ENCODE peak calls at places on chromosomes 5 and 9, in five cellular contexts. D is HCT116, S is psoas muscle, H is mammary epithelial cell, N is cardiac muscle cell. V is an unnamed sample.

GRCh38 chr9:132486706-132487350 is 76.8 kb downstream of the CFAP77 start:
- DNase-seq in D (no peak), S (no peak), H (no peak), N (no peak), V (no peak)

GRCh38 chr9:80797427-80797825 is 891.9 kb downstream of the TLE1 start:
- DNase-seq in D (no peak), S (no peak), H (no peak), N (no peak), V (no peak)

GRCh38 chr9:71984388-71985069 is 73.1 kb downstream of the C9orf85 start:
- DNase-seq in D (no peak), S (peak; percentile 68), H (peak; percentile 38), N (peak; percentile 30), V (peak; percentile 29)

GRCh38 chr5:136053336-136054121 is 24.7 kb downstream of the TGFBI start:
- DNase-seq in D (peak; percentile 76), S (peak; percentile 60), H (peak; percentile 95), N (no peak), V (peak; percentile 86)

GRCh38 chr5:393846-394275 is 49.1 kb upstream of the EXOC3 start:
- DNase-seq in D (no peak), S (no peak), H (no peak), N (peak; percentile 29), V (no peak)

GRCh38 chr5:146291421-146292074 is 47.1 kb upstream of the POU4F3 start:
- DNase-seq in D (peak; percentile 23), S (no peak), H (peak; percentile 26), N (peak; percentile 69), V (no peak)

GRCh38 chr5:93226202-93226735 is 354.8 kb downstream of the NR2F1-AS1 start:
- DNase-seq in D (no peak), S (no peak), H (no peak), N (no peak), V (no peak)

GRCh38 chr9:106689089-106689488 is 173.9 kb upstream of the ZNF462 start:
- DNase-seq in D (no peak), S (no peak), H (no peak), N (no peak), V (no peak)

GRCh38 chr5:56984445-56984844 is 32.5 kb upstream of the MIER3 start:
- DNase-seq in D (no peak), S (no peak), H (no peak), N (no peak), V (no peak)

GRCh38 chr5:73370620-73371583 is 77.7 kb downstream of the FOXD1 start:
- DNase-seq in D (peak; percentile 94), S (no peak), H (peak; percentile 99), N (no peak), V (peak; percentile 69)

GRCh38 chr5:11234501-11234911 is 473.5 kb upstream of the DAP start:
- DNase-seq in D (no peak), S (no peak), H (no peak), N (peak; percentile 74), V (no peak)

GRCh38 chr5:73617510-73618279 is 8.3 kb upstream of the ARHGEF28 start:
- DNase-seq in D (no peak), S (no peak), H (no peak), N (no peak), V (no peak)

GRCh38 chr5:72377920-72378635 is 57.9 kb downstream of the PTCD2 start:
- DNase-seq in D (no peak), S (peak; percentile 62), H (no peak), N (no peak), V (no peak)

GRCh38 chr9:138043061-138043410 is 165.5 kb downstream of the CACNA1B start:
- DNase-seq in D (no peak), S (no peak), H (no peak), N (no peak), V (no peak)

GRCh38 chr5:42573386-42573785 is 150.1 kb downstream of the GHR start:
- DNase-seq in D (no peak), S (no peak), H (no peak), N (no peak), V (no peak)

GRCh38 chr5:80156156-80156555 is 99.7 kb downstream of the SERINC5 start:
- DNase-seq in D (no peak), S (no peak), H (no peak), N (no peak), V (no peak)

GRCh38 chr5:93642526-93642925 is 59.5 kb downstream of the NR2F1 start:
- DNase-seq in D (no peak), S (no peak), H (no peak), N (no peak), V (no peak)

GRCh38 chr9:129225815-129226214 is 47.8 kb upstream of the IER5L start:
- DNase-seq in D (no peak), S (peak; percentile 79), H (peak; percentile 67), N (peak; percentile 87), V (no peak)

GRCh38 chr9:113851860-113852259 is 24.2 kb upstream of the ZNF618 start:
- DNase-seq in D (no peak), S (no peak), H (peak; percentile 22), N (no peak), V (no peak)

GRCh38 chr5:68845121-68845520 is 248.7 kb upstream of the SLC30A5 start:
- DNase-seq in D (no peak), S (no peak), H (peak; percentile 35), N (no peak), V (no peak)

GRCh38 chr9:112421771-112422222 is 41.9 kb downstream of the HSDL2 start:
- DNase-seq in D (no peak), S (peak; percentile 19), H (peak; percentile 15), N (no peak), V (no peak)

GRCh38 chr9:79221084-79221483 is 350.7 kb upstream of the TLE4 start:
- DNase-seq in D (no peak), S (no peak), H (peak; percentile 87), N (no peak), V (no peak)

GRCh38 chr5:136195971-136196577 is 3.1 kb upstream of the SMIM32 start:
- DNase-seq in D (no peak), S (no peak), H (no peak), N (no peak), V (no peak)

GRCh38 chr9:79662553-79662956 is 90.8 kb downstream of the TLE4 start:
- DNase-seq in D (no peak), S (no peak), H (no peak), N (no peak), V (no peak)

GRCh38 chr5:95093211-95093610 is 191.7 kb downstream of the MCTP1 start:
- DNase-seq in D (no peak), S (no peak), H (no peak), N (no peak), V (no peak)

GRCh38 chr9:125470767-125471580 is 209.3 kb downstream of the GAPVD1 start:
- DNase-seq in D (no peak), S (no peak), H (no peak), N (peak; percentile 40), V (no peak)
- TF ChIP-seq CTCF in D (no peak), S (no peak), H (no peak), N (no peak), V (no peak)

DNA sequence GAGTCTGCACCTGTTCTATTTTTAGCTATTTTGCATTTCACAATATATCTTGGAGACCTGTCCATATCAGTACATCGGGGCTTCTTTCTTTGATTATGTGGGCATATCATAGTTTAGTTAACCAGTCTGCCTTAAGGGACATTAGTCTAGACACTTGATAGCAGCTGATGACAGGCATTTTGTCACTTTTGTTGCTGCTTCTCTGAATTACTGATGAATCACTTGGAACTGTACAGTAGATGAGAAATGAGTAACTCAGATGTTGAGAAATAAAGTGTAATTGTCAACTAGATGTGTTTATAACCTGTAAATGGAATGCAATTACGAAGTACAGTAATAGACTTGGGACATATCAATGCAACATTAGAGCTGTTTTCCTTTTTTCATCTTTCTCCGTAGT is 7.1 kb downstream of the ZFP2 start:
- DNase-seq in D (no peak), S (no peak), H (peak; percentile 20), N (no peak), V (no peak)
- H3K9me3 ChIP-seq in D (peaks cover 12% of the 10 kb centered on the region), S (peaks cover 5% of the 10 kb centered on the region), H (peaks cover 12% of the 10 kb centered on the region), N (no peaks in the 10 kb centered on the region), V (peaks cover 18% of the 10 kb centered on the region)

GRCh38 chr5:112614285-112614684 is 123.4 kb upstream of the APC start:
- DNase-seq in D (no peak), S (no peak), H (no peak), N (no peak), V (no peak)

GRCh38 chr5:112612663-112613062 is 125.0 kb upstream of the APC start:
- DNase-seq in D (no peak), S (no peak), H (no peak), N (no peak), V (no peak)

GRCh38 chr5:112616812-112617547 is 120.7 kb upstream of the APC start:
- DNase-seq in D (no peak), S (no peak), H (no peak), N (no peak), V (no peak)

GRCh38 chr5:112614986-112615385 is 122.7 kb upstream of the APC start:
- DNase-seq in D (no peak), S (no peak), H (peak; percentile 11), N (no peak), V (no peak)
- TF ChIP-seq CTCF in D (no peak), S (no peak), H (no peak), N (no peak), V (no peak)

DNA sequence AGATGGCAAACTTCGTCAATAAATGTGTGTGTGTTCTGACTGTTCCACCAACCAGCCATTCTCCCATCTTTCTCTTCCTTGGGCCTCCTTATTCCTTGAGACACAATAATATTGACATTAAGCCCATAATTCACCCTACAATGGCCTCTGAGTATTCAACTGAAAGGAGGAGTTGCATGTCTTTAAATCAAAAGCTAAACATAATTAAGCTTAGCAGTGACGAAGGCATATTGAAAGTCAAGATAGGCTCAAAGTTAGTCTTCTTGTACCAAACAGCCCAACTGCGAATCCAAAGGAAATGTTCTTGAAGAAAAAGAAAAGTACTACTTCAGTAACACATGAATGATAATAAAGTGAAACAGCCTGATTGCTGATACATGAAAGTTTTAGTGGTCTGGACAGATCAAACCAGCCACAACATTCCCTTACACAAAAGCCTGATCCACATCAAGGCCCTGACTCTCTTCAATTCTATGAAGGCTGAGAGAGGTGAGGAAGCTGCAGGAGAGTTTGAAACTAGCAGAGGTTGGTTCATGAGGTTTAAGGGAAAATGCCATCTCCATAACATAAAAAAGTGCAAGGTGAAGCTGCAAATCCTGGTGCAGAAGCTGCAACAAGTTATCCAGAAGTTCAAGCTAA is 81.4 kb downstream of the DENND1A start:
- DNase-seq in D (no peak), S (no peak), H (no peak), N (no peak), V (no peak)
- H3K9me3 ChIP-seq in D (peaks cover 12% of the 10 kb centered on the region), S (peaks cover 29% of the 10 kb centered on the region), H (peaks cover 3% of the 10 kb centered on the region), N (no peaks in the 10 kb centered on the region), V (peaks cover 10% of the 10 kb centered on the region)

DNA sequence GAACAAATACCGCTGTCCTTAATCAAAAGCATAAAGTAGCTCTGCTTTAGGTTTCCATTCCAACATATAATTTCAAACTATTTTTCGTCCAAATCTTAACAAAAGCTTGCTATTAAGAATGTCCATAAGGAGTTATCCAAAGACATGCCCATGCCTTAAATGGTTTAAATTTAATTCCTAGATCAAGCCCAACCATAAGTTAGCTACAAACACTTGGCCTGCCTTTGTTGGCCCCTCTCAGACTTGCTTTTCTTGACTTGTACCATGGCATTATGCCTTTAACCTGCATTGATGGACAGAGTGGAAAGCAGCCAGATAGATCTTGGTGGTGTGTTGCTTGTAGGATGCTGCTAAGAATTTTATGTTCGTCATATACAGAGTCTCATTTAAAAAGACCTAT is 8.8 kb downstream of the GARNL3 start:
- DNase-seq in D (no peak), S (no peak), H (no peak), N (no peak), V (no peak)
- TF ChIP-seq CTCF in D (no peak), S (no peak), H (no peak), N (no peak), V (no peak)